ENCODE peak calls at places on chromosomes 3 and 15, in eight cellular contexts. One of them, this sample, is unnamed. For H3K4me1, the result is how much of the 10 kb centered on the place peaks cover.

GRCh38 chr3:10376353-10376752 is 55.4 kb upstream of the SEC13 start:
- DNase-seq in A549: no peak
- DNase-seq in spleen: peak
- DNase-seq in ovary: no peak
- DNase-seq in lower lobe of right lung: no peak
- DNase-seq in body of pancreas: no peak
- DNase-seq in adrenal gland: no peak
- DNase-seq in IMR-90: no peak
- DNase-seq in this sample: no peak

GRCh38 chr3:141067559-141067958 is 16.4 kb downstream of the SPSB4 start:
- DNase-seq in adrenal gland: no peak
- DNase-seq in ovary: no peak
- DNase-seq in body of pancreas: no peak
- DNase-seq in A549: no peak
- DNase-seq in lower lobe of right lung: no peak
- DNase-seq in spleen: no peak
- DNase-seq in IMR-90: no peak
- DNase-seq in this sample: peak

GRCh38 chr15:71526061-71526460 is 284.3 kb upstream of the NR2E3 start:
- DNase-seq in lower lobe of right lung: no peak
- DNase-seq in spleen: no peak
- DNase-seq in body of pancreas: no peak
- DNase-seq in adrenal gland: no peak
- DNase-seq in ovary: no peak
- DNase-seq in A549: no peak
- DNase-seq in IMR-90: peak
- DNase-seq in this sample: no peak

GRCh38 chr3:60754617-60755016 is 496.6 kb downstream of the FHIT start:
- DNase-seq in ovary: no peak
- DNase-seq in spleen: no peak
- DNase-seq in body of pancreas: no peak
- DNase-seq in adrenal gland: no peak
- DNase-seq in A549: no peak
- DNase-seq in lower lobe of right lung: no peak
- DNase-seq in IMR-90: no peak
- DNase-seq in this sample: no peak

GRCh38 chr3:50995085-50995824 is 320.5 kb downstream of the DOCK3 start:
- DNase-seq in A549: no peak
- DNase-seq in spleen: no peak
- DNase-seq in ovary: no peak
- DNase-seq in body of pancreas: no peak
- DNase-seq in adrenal gland: no peak
- DNase-seq in lower lobe of right lung: no peak
- DNase-seq in IMR-90: no peak
- DNase-seq in this sample: no peak

GRCh38 chr3:66107855-66108254 is 69.1 kb upstream of the MAGI1 start:
- DNase-seq in A549: no peak
- DNase-seq in IMR-90: peak
- DNase-seq in adrenal gland: no peak
- DNase-seq in lower lobe of right lung: no peak
- DNase-seq in ovary: no peak
- DNase-seq in spleen: no peak
- DNase-seq in body of pancreas: no peak
- DNase-seq in this sample: no peak

GRCh38 chr15:80950291-80951078 is 39.1 kb downstream of the MESD start:
- DNase-seq in adrenal gland: no peak
- DNase-seq in body of pancreas: no peak
- DNase-seq in ovary: no peak
- DNase-seq in IMR-90: no peak
- DNase-seq in lower lobe of right lung: no peak
- DNase-seq in spleen: no peak
- DNase-seq in A549: no peak
- DNase-seq in this sample: no peak

GRCh38 chr3:37400945-37401344 is 226.6 kb upstream of the LRRFIP2 start:
- DNase-seq in A549: no peak
- DNase-seq in adrenal gland: no peak
- DNase-seq in IMR-90: no peak
- DNase-seq in ovary: no peak
- DNase-seq in spleen: no peak
- DNase-seq in body of pancreas: no peak
- DNase-seq in lower lobe of right lung: no peak
- DNase-seq in this sample: no peak

GRCh38 chr3:46393554-46394434 is 13.1 kb downstream of the CCR5AS start:
- DNase-seq in body of pancreas: no peak
- DNase-seq in ovary: no peak
- DNase-seq in adrenal gland: no peak
- DNase-seq in spleen: no peak
- DNase-seq in lower lobe of right lung: peak
- DNase-seq in A549: no peak
- DNase-seq in IMR-90: peak
- DNase-seq in this sample: no peak

GRCh38 chr15:89448825-89449224 is 47.6 kb downstream of the RHCG start:
- DNase-seq in ovary: no peak
- DNase-seq in IMR-90: no peak
- DNase-seq in lower lobe of right lung: no peak
- DNase-seq in A549: no peak
- DNase-seq in spleen: no peak
- DNase-seq in adrenal gland: no peak
- DNase-seq in body of pancreas: no peak
- DNase-seq in this sample: peak

GRCh38 chr15:87498545-87498944 is 758.0 kb downstream of the NTRK3 start:
- DNase-seq in A549: no peak
- DNase-seq in adrenal gland: no peak
- DNase-seq in lower lobe of right lung: no peak
- DNase-seq in spleen: no peak
- DNase-seq in IMR-90: peak
- DNase-seq in ovary: no peak
- DNase-seq in body of pancreas: no peak
- DNase-seq in this sample: no peak

GRCh38 chr3:192890348-192891335 is 27.0 kb downstream of the MB21D2 start:
- DNase-seq in adrenal gland: no peak
- DNase-seq in ovary: no peak
- DNase-seq in IMR-90: no peak
- DNase-seq in body of pancreas: no peak
- DNase-seq in spleen: no peak
- DNase-seq in lower lobe of right lung: no peak
- DNase-seq in A549: no peak
- DNase-seq in this sample: no peak

GRCh38 chr3:20772869-20773268 is 586.9 kb upstream of the SGO1 start:
- DNase-seq in A549: no peak
- DNase-seq in body of pancreas: no peak
- DNase-seq in ovary: no peak
- DNase-seq in lower lobe of right lung: no peak
- DNase-seq in adrenal gland: no peak
- DNase-seq in IMR-90: no peak
- DNase-seq in spleen: no peak
- DNase-seq in this sample: no peak

GRCh38 chr3:10116138-10116460 is 624 bp downstream of the BRK1 start:
- DNase-seq in IMR-90: peak
- DNase-seq in adrenal gland: no peak
- DNase-seq in body of pancreas: no peak
- DNase-seq in A549: no peak
- DNase-seq in spleen: no peak
- DNase-seq in lower lobe of right lung: no peak
- DNase-seq in ovary: no peak
- DNase-seq in this sample: peak

GRCh38 chr3:71129611-71130515 is 453.7 kb downstream of the FOXP1 start:
- DNase-seq in body of pancreas: peak
- DNase-seq in spleen: no peak
- DNase-seq in lower lobe of right lung: no peak
- DNase-seq in adrenal gland: peak
- DNase-seq in ovary: no peak
- DNase-seq in A549: peak
- DNase-seq in IMR-90: peak
- DNase-seq in this sample: no peak

GRCh38 chr15:78934063-78935023 is 10.5 kb downstream of the CTSH start:
- DNase-seq in ovary: no peak
- DNase-seq in spleen: peak
- DNase-seq in A549: no peak
- DNase-seq in IMR-90: no peak
- DNase-seq in adrenal gland: no peak
- DNase-seq in body of pancreas: no peak
- DNase-seq in lower lobe of right lung: no peak
- DNase-seq in this sample: peak

GRCh38 chr3:126733061-126733430 is 29.0 kb downstream of the CHCHD6 start:
- DNase-seq in spleen: no peak
- DNase-seq in ovary: no peak
- DNase-seq in lower lobe of right lung: no peak
- DNase-seq in A549: no peak
- DNase-seq in body of pancreas: no peak
- DNase-seq in adrenal gland: no peak
- DNase-seq in IMR-90: no peak
- DNase-seq in this sample: no peak

GRCh38 chr3:52893723-52894122 is 3.6 kb downstream of the STIMATE start:
- DNase-seq in adrenal gland: no peak
- DNase-seq in lower lobe of right lung: no peak
- DNase-seq in IMR-90: no peak
- DNase-seq in A549: no peak
- DNase-seq in body of pancreas: peak
- DNase-seq in ovary: peak
- DNase-seq in spleen: no peak
- DNase-seq in this sample: no peak

GRCh38 chr3:71916747-71917369 is 131.9 kb upstream of the PROK2 start:
- DNase-seq in A549: no peak
- DNase-seq in spleen: no peak
- DNase-seq in body of pancreas: no peak
- DNase-seq in IMR-90: peak
- DNase-seq in adrenal gland: peak
- DNase-seq in lower lobe of right lung: no peak
- DNase-seq in ovary: peak
- DNase-seq in this sample: no peak

GRCh38 chr15:56249080-56249479 is 5.4 kb upstream of the RFX7 start:
- DNase-seq in lower lobe of right lung: no peak
- DNase-seq in A549: peak
- DNase-seq in IMR-90: peak
- DNase-seq in ovary: no peak
- DNase-seq in body of pancreas: peak
- DNase-seq in adrenal gland: no peak
- DNase-seq in spleen: no peak
- DNase-seq in this sample: no peak

DNA sequence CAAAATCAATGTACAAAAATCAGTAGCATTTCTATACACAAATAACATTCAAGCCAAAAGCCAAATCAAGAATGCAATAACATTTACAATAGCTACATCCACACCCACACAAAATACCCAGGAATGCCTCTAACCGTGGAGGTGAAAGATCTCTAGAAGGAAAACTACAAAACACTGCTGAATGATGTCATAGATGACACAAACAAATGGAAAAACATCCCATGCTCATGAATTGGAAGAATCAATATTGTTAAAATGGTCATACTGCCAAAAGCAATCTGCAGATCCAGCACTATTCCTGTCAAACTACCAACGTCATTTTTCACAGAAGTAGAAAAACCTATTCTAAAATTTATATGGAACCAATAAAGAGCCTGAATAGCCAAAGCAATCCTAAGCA is 143.7 kb downstream of the SLCO3A1 start:
- DNase-seq in A549: no peak
- DNase-seq in ovary: no peak
- DNase-seq in adrenal gland: no peak
- DNase-seq in IMR-90: no peak
- DNase-seq in spleen: no peak
- DNase-seq in lower lobe of right lung: no peak
- DNase-seq in body of pancreas: no peak
- DNase-seq in this sample: no peak
- H3K4me1 ChIP-seq in A549: under half
- H3K4me1 ChIP-seq in ovary: under half
- H3K4me1 ChIP-seq in adrenal gland: under half
- H3K4me1 ChIP-seq in IMR-90: under half
- H3K4me1 ChIP-seq in spleen: under half
- H3K4me1 ChIP-seq in lower lobe of right lung: under half
- H3K4me1 ChIP-seq in body of pancreas: under half
- H3K4me1 ChIP-seq in this sample: under half

DNA sequence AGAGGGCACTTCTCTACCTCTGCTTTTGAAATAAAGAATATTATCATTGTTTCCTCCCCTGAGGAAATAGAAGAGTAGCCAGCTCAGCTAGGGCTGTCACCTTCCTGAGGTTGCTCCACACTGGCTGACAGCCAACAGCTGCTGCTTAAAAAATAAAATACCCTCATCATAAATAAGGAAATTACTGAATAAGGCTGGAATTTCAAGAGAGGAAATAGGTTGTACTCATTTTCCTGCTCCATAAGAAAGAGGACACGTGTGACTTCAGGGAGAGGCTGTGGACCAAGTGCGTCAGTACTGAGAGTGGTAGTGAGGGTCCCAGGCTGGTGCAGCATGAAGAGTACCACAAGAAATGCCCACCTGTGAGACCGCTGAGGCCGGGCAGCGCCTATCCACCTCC is 8.1 kb upstream of the C2CD4B start:
- DNase-seq in A549: no peak
- DNase-seq in spleen: no peak
- DNase-seq in ovary: no peak
- DNase-seq in lower lobe of right lung: peak
- DNase-seq in IMR-90: no peak
- DNase-seq in adrenal gland: peak
- DNase-seq in body of pancreas: no peak
- DNase-seq in this sample: no peak
- H3K4me3 ChIP-seq in A549: no peak
- H3K4me3 ChIP-seq in spleen: no peak
- H3K4me3 ChIP-seq in ovary: no peak
- H3K4me3 ChIP-seq in lower lobe of right lung: no peak
- H3K4me3 ChIP-seq in IMR-90: no peak
- H3K4me3 ChIP-seq in adrenal gland: no peak
- H3K4me3 ChIP-seq in body of pancreas: no peak
- H3K4me3 ChIP-seq in this sample: no peak

GRCh38 chr3:122928396-122929187 is 99.0 kb downstream of the SEMA5B start:
- DNase-seq in body of pancreas: no peak
- DNase-seq in spleen: peak
- DNase-seq in IMR-90: no peak
- DNase-seq in lower lobe of right lung: no peak
- DNase-seq in A549: no peak
- DNase-seq in ovary: no peak
- DNase-seq in adrenal gland: no peak
- DNase-seq in this sample: no peak
- TF ChIP-seq CTCF in body of pancreas: no peak
- TF ChIP-seq CTCF in spleen: no peak
- TF ChIP-seq CTCF in IMR-90: no peak
- TF ChIP-seq CTCF in lower lobe of right lung: no peak
- TF ChIP-seq CTCF in A549: no peak
- TF ChIP-seq CTCF in ovary: no peak
- TF ChIP-seq CTCF in adrenal gland: no peak
- TF ChIP-seq CTCF in this sample: no peak

GRCh38 chr3:125144653-125145314 is 67.8 kb downstream of the SLC12A8 start:
- DNase-seq in lower lobe of right lung: no peak
- DNase-seq in A549: no peak
- DNase-seq in body of pancreas: no peak
- DNase-seq in adrenal gland: no peak
- DNase-seq in IMR-90: no peak
- DNase-seq in ovary: no peak
- DNase-seq in spleen: no peak
- DNase-seq in this sample: no peak
- H3K4me1 ChIP-seq in lower lobe of right lung: half or more
- H3K4me1 ChIP-seq in A549: under half
- H3K4me1 ChIP-seq in body of pancreas: under half
- H3K4me1 ChIP-seq in adrenal gland: under half
- H3K4me1 ChIP-seq in IMR-90: under half
- H3K4me1 ChIP-seq in ovary: under half
- H3K4me1 ChIP-seq in spleen: half or more
- H3K4me1 ChIP-seq in this sample: half or more

GRCh38 chr3:59472541-59472940 is 422.7 kb upstream of the CFAP20DC start:
- DNase-seq in A549: no peak
- DNase-seq in spleen: no peak
- DNase-seq in lower lobe of right lung: no peak
- DNase-seq in ovary: no peak
- DNase-seq in body of pancreas: no peak
- DNase-seq in IMR-90: no peak
- DNase-seq in adrenal gland: no peak
- DNase-seq in this sample: no peak
- H3K4me3 ChIP-seq in A549: no peak
- H3K4me3 ChIP-seq in spleen: no peak
- H3K4me3 ChIP-seq in lower lobe of right lung: no peak
- H3K4me3 ChIP-seq in ovary: no peak
- H3K4me3 ChIP-seq in body of pancreas: no peak
- H3K4me3 ChIP-seq in IMR-90: no peak
- H3K4me3 ChIP-seq in adrenal gland: no peak
- H3K4me3 ChIP-seq in this sample: no peak

This sample was measured in upper lobe of right lung.